ENCODE peak calls at places on chromosomes 1 and 21, in four cellular contexts. M is right cardiac atrium; L is CD4-positive, alpha-beta T cell; B is heart left ventricle. C is an unnamed sample.

GRCh38 chr1:69700770-69701169 is 133.0 kb downstream of the LRRC7 start:
- ATAC-seq in B (no peak), L (no peak), M (no peak), C (no peak)

GRCh38 chr1:77926561-77927357 is 38.3 kb downstream of the NEXN start:
- ATAC-seq in L (no peak), M (no peak), B (no peak), C (no peak)

GRCh38 chr1:100458925-100459814 is 78.8 kb upstream of the GPR88 start:
- ATAC-seq in B (peak; percentile 88), M (peak; percentile 86), L (peak; percentile 61), C (peak; percentile 83)

GRCh38 chr1:227068883-227069282 is 128.8 kb downstream of the COQ8A start:
- ATAC-seq in M (no peak), L (no peak), B (no peak), C (no peak)

GRCh38 chr1:36400514-36400824 is 2.8 kb upstream of the LSM10 start:
- ATAC-seq in M (no peak), B (no peak), L (no peak), C (no peak)

GRCh38 chr21:31952828-31953227 is 80.0 kb downstream of the HUNK start:
- ATAC-seq in B (no peak), L (no peak), M (no peak), C (no peak)

GRCh38 chr1:224498574-224499170 is 64.1 kb upstream of the WDR26 start:
- ATAC-seq in M (no peak), L (no peak), B (no peak), C (no peak)

GRCh38 chr1:177585492-177586220 is 384.2 kb downstream of the SEC16B start:
- ATAC-seq in M (no peak), B (no peak), L (no peak), C (no peak)

GRCh38 chr1:200150721-200151120 is 123.2 kb downstream of the NR5A2 start:
- ATAC-seq in B (no peak), M (no peak), L (no peak), C (no peak)

GRCh38 chr1:22709891-22710687 is 550 bp upstream of the EPHB2 start:
- ATAC-seq in L (peak; percentile 41), B (peak; percentile 35), M (peak; percentile 63), C (peak; percentile 74)

GRCh38 chr1:170864238-170864637 is 71.1 kb upstream of the MROH9 start:
- ATAC-seq in L (no peak), M (peak; percentile 68), B (peak; percentile 33), C (peak; percentile 34)

GRCh38 chr1:1170215-1170890 is 3.3 kb upstream of the TTLL10 start:
- ATAC-seq in B (no peak), M (no peak), L (no peak), C (no peak)

GRCh38 chr1:53086504-53087070 is 24.6 kb downstream of the PODN start:
- ATAC-seq in L (no peak), M (no peak), B (no peak), C (no peak)

GRCh38 chr1:59685101-59685500 is 129.6 kb upstream of the HOOK1 start:
- ATAC-seq in M (no peak), B (no peak), L (no peak), C (no peak)

GRCh38 chr1:245771521-245772281 is 616.9 kb downstream of the KIF26B start:
- ATAC-seq in M (peak; percentile 91), B (peak; percentile 94), L (no peak), C (no peak)

GRCh38 chr1:166848193-166848592 is 8.9 kb downstream of the POGK start:
- ATAC-seq in B (no peak), L (no peak), M (no peak), C (no peak)

GRCh38 chr1:184945034-184945433 is 29.3 kb downstream of the NIBAN1 start:
- ATAC-seq in M (peak; percentile 44), B (peak; percentile 65), L (no peak), C (peak; percentile 51)

GRCh38 chr1:168234846-168235547 is 9.2 kb downstream of the SFT2D2 start:
- ATAC-seq in M (peak; percentile 44), L (peak; percentile 96), B (peak; percentile 64), C (peak; percentile 61)

GRCh38 chr1:32275424-32275823 is 16.5 kb upstream of the HDAC1 start:
- ATAC-seq in B (peak; percentile 20), L (no peak), M (peak; percentile 35), C (no peak)

GRCh38 chr21:36205962-36206361 is 49.3 kb downstream of the DOP1B start:
- ATAC-seq in B (no peak), M (no peak), L (no peak), C (no peak)

GRCh38 chr1:247077768-247078314 is 770 bp downstream of the ZNF670 start:
- ATAC-seq in L (no peak), B (no peak), M (no peak), C (no peak)

GRCh38 chr21:35749904-35750303 is 310.4 kb downstream of the SETD4 start:
- ATAC-seq in L (no peak), B (no peak), M (no peak), C (no peak)

GRCh38 chr1:1213919-1214599 is at the start of gene TNFRSF4:
- ATAC-seq in M (no peak), B (no peak), L (peak; percentile 31), C (no peak)

GRCh38 chr21:29125199-29125598 is 5.2 kb upstream of the MAP3K7CL start:
- ATAC-seq in B (no peak), M (no peak), L (no peak), C (no peak)

GRCh38 chr21:42213082-42213774 is 5.7 kb upstream of the ABCG1 start:
- ATAC-seq in B (peak; percentile 9), M (no peak), L (no peak), C (no peak)

GRCh38 chr1:8510041-8510823 is 192.3 kb downstream of the SLC45A1 start:
- ATAC-seq in B (peak; percentile 51), M (peak; percentile 65), L (peak; percentile 92), C (peak; percentile 78)

GRCh38 chr1:67332653-67333529 is 25.2 kb downstream of the IL12RB2 start:
- ATAC-seq in M (no peak), B (no peak), L (peak; percentile 64), C (no peak)

GRCh38 chr1:93738926-93739325 is 57.3 kb upstream of the BCAR3 start:
- ATAC-seq in L (no peak), M (no peak), B (no peak), C (no peak)

GRCh38 chr21:36709030-36709867 is 10.3 kb downstream of the SIM2 start:
- ATAC-seq in L (no peak), B (peak; percentile 20), M (peak; percentile 26), C (peak; percentile 13)

GRCh38 chr1:164601399-164602141 is 42.6 kb downstream of the PBX1 start:
- ATAC-seq in L (no peak), M (no peak), B (peak; percentile 10), C (no peak)

GRCh38 chr1:93729502-93729901 is 47.9 kb upstream of the BCAR3 start:
- ATAC-seq in L (no peak), M (no peak), B (peak; percentile 8), C (peak; percentile 20)

GRCh38 chr1:230037261-230037660 is 29.8 kb upstream of the GALNT2 start:
- ATAC-seq in B (no peak), M (no peak), L (no peak), C (no peak)

GRCh38 chr1:27527223-27527856 is 37.4 kb upstream of the WASF2 start:
- ATAC-seq in M (peak; percentile 0), B (no peak), L (peak; percentile 20), C (peak; percentile 7)

GRCh38 chr1:215071078-215071477 is 11.5 kb upstream of the KCNK2 start:
- ATAC-seq in L (no peak), M (no peak), B (no peak), C (no peak)

GRCh38 chr1:86502721-86503430 is 34.1 kb downstream of the CLCA1 start:
- ATAC-seq in B (peak; percentile 43), M (peak; percentile 29), L (peak; percentile 27), C (no peak)

GRCh38 chr1:203306970-203307541 is 1.7 kb downstream of the BTG2 start:
- ATAC-seq in L (no peak), M (no peak), B (no peak), C (no peak)

GRCh38 chr1:46020005-46020404 is 112.4 kb downstream of the PIK3R3 start:
- ATAC-seq in B (peak; percentile 18), M (no peak), L (no peak), C (peak; percentile 28)

GRCh38 chr1:88646852-88647645 is 37.0 kb upstream of the PKN2 start:
- ATAC-seq in M (no peak), B (no peak), L (no peak), C (no peak)

C was measured in gastroesophageal sphincter.